ENCODE peak calls at places on chromosomes 11 and 22, in four cellular contexts. One of them, this sample, is unnamed.

GRCh38 chr22:23106906-23107367 is 34.9 kb downstream of the RSPH14 start:
- DNase-seq in MM.1S: no peak
- DNase-seq in uterus: no peak
- DNase-seq in adrenal gland: no peak
- DNase-seq in this sample: no peak

GRCh38 chr22:30626413-30626812 is 9.2 kb upstream of the SLC35E4 start:
- DNase-seq in MM.1S: no peak
- DNase-seq in uterus: no peak
- DNase-seq in adrenal gland: no peak
- DNase-seq in this sample: no peak

GRCh38 chr11:93054881-93055280 is 85.4 kb downstream of the MTNR1B start:
- DNase-seq in MM.1S: no peak
- DNase-seq in uterus: no peak
- DNase-seq in adrenal gland: peak
- DNase-seq in this sample: no peak

GRCh38 chr22:23068096-23068831 is 2.1 kb upstream of the GNAZ start:
- DNase-seq in MM.1S: no peak
- DNase-seq in uterus: peak
- DNase-seq in adrenal gland: peak
- DNase-seq in this sample: no peak

GRCh38 chr11:94768602-94769511 is 701 bp downstream of the AMOTL1 start:
- DNase-seq in MM.1S: peak
- DNase-seq in uterus: peak
- DNase-seq in adrenal gland: peak
- DNase-seq in this sample: peak

GRCh38 chr11:32659672-32660071 is 76.0 kb downstream of the EIF3M start:
- DNase-seq in MM.1S: no peak
- DNase-seq in uterus: no peak
- DNase-seq in adrenal gland: no peak
- DNase-seq in this sample: no peak

GRCh38 chr22:49961601-49962011 is 1.0 kb downstream of the PIM3 start:
- DNase-seq in MM.1S: no peak
- DNase-seq in uterus: no peak
- DNase-seq in adrenal gland: no peak
- DNase-seq in this sample: no peak

GRCh38 chr22:32810241-32811133 is 9.0 kb downstream of the TIMP3 start:
- DNase-seq in MM.1S: no peak
- DNase-seq in uterus: no peak
- DNase-seq in adrenal gland: no peak
- DNase-seq in this sample: no peak

GRCh38 chr11:16604784-16605439 is 133.5 kb upstream of the C11orf58 start:
- DNase-seq in MM.1S: peak
- DNase-seq in uterus: no peak
- DNase-seq in adrenal gland: peak
- DNase-seq in this sample: peak

GRCh38 chr11:57424802-57425564 is 1.9 kb downstream of the SLC43A3 start:
- DNase-seq in MM.1S: peak
- DNase-seq in uterus: peak
- DNase-seq in adrenal gland: peak
- DNase-seq in this sample: peak

GRCh38 chr22:19904881-19905618 is 36.5 kb upstream of the COMT start:
- DNase-seq in MM.1S: no peak
- DNase-seq in uterus: no peak
- DNase-seq in adrenal gland: no peak
- DNase-seq in this sample: no peak

GRCh38 chr22:41052661-41053490 is 39.5 kb upstream of the EP300 start:
- DNase-seq in MM.1S: no peak
- DNase-seq in uterus: no peak
- DNase-seq in adrenal gland: no peak
- DNase-seq in this sample: no peak

GRCh38 chr11:61071208-61071681 is 31.0 kb upstream of the CD5 start:
- DNase-seq in MM.1S: no peak
- DNase-seq in uterus: no peak
- DNase-seq in adrenal gland: no peak
- DNase-seq in this sample: no peak

GRCh38 chr22:50314455-50315288 is 7.2 kb upstream of the PLXNB2 start:
- DNase-seq in MM.1S: peak
- DNase-seq in uterus: no peak
- DNase-seq in adrenal gland: peak
- DNase-seq in this sample: no peak

GRCh38 chr11:96238563-96239166 is 104.3 kb downstream of the MAML2 start:
- DNase-seq in MM.1S: no peak
- DNase-seq in uterus: no peak
- DNase-seq in adrenal gland: no peak
- DNase-seq in this sample: no peak

GRCh38 chr11:96234866-96235441 is 108.0 kb downstream of the MAML2 start:
- DNase-seq in MM.1S: no peak
- DNase-seq in uterus: no peak
- DNase-seq in adrenal gland: no peak
- DNase-seq in this sample: no peak

GRCh38 chr11:96235725-96236124 is 107.3 kb downstream of the MAML2 start:
- DNase-seq in MM.1S: no peak
- DNase-seq in uterus: no peak
- DNase-seq in adrenal gland: no peak
- DNase-seq in this sample: no peak

GRCh38 chr11:96241351-96241841 is 101.6 kb downstream of the MAML2 start:
- DNase-seq in MM.1S: no peak
- DNase-seq in uterus: no peak
- DNase-seq in adrenal gland: no peak
- DNase-seq in this sample: no peak

GRCh38 chr11:96237759-96238158 is 105.2 kb downstream of the MAML2 start:
- DNase-seq in MM.1S: no peak
- DNase-seq in uterus: no peak
- DNase-seq in adrenal gland: no peak
- DNase-seq in this sample: no peak
- TF ChIP-seq CTCF in MM.1S: no peak
- TF ChIP-seq CTCF in uterus: no peak
- TF ChIP-seq CTCF in adrenal gland: no peak
- TF ChIP-seq CTCF in this sample: no peak

GRCh38 chr11:97611345-97611744 is 1221.5 kb downstream of the JRKL start:
- DNase-seq in MM.1S: no peak
- DNase-seq in uterus: no peak
- DNase-seq in adrenal gland: no peak
- DNase-seq in this sample: no peak

GRCh38 chr11:97607301-97608000 is 1217.6 kb downstream of the JRKL start:
- DNase-seq in MM.1S: no peak
- DNase-seq in uterus: no peak
- DNase-seq in adrenal gland: no peak
- DNase-seq in this sample: no peak

GRCh38 chr11:97614571-97614970 is 1224.8 kb downstream of the JRKL start:
- DNase-seq in MM.1S: no peak
- DNase-seq in uterus: no peak
- DNase-seq in adrenal gland: no peak
- DNase-seq in this sample: no peak

GRCh38 chr11:97610854-97611253 is 1221.0 kb downstream of the JRKL start:
- DNase-seq in MM.1S: no peak
- DNase-seq in uterus: no peak
- DNase-seq in adrenal gland: no peak
- DNase-seq in this sample: no peak

GRCh38 chr11:97610000-97610399 is 1220.2 kb downstream of the JRKL start:
- DNase-seq in MM.1S: no peak
- DNase-seq in uterus: no peak
- DNase-seq in adrenal gland: no peak
- DNase-seq in this sample: no peak
- TF ChIP-seq CTCF in MM.1S: no peak
- TF ChIP-seq CTCF in uterus: no peak
- TF ChIP-seq CTCF in adrenal gland: no peak
- TF ChIP-seq CTCF in this sample: no peak

GRCh38 chr22:36177160-36177559 is 16.6 kb upstream of the APOL3 start:
- DNase-seq in MM.1S: no peak
- DNase-seq in uterus: no peak
- DNase-seq in adrenal gland: no peak
- DNase-seq in this sample: no peak
- TF ChIP-seq CTCF in MM.1S: no peak
- TF ChIP-seq CTCF in uterus: no peak
- TF ChIP-seq CTCF in adrenal gland: no peak
- TF ChIP-seq CTCF in this sample: no peak

GRCh38 chr11:68632802-68633201 is 51.5 kb upstream of the GAL start:
- DNase-seq in MM.1S: peak
- DNase-seq in uterus: no peak
- DNase-seq in adrenal gland: no peak
- DNase-seq in this sample: peak
- TF ChIP-seq CTCF in MM.1S: peak
- TF ChIP-seq CTCF in uterus: no peak
- TF ChIP-seq CTCF in adrenal gland: peak
- TF ChIP-seq CTCF in this sample: no peak

DNA sequence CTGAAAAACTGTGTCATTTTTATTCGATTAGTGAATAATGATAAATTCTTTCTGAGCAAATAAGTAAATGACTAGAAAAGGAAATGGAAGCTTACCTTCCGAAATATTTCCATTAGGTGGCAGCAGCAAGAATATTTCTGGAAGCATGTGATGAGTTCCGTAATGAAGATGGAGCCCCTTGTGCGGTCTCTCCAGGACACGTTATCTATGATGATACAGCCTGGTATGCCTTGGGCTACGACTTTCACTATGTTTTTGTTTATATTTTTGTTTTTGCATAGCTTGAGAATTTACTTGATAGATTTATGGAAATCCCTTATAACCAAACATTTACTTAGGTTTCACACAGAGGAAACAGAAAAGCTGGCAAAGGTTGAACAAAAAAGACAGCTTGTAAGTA is 25.7 kb downstream of the CASP5 start:
- DNase-seq in MM.1S: no peak
- DNase-seq in uterus: no peak
- DNase-seq in adrenal gland: no peak
- DNase-seq in this sample: no peak
- TF ChIP-seq CTCF in MM.1S: no peak
- TF ChIP-seq CTCF in uterus: no peak
- TF ChIP-seq CTCF in adrenal gland: no peak
- TF ChIP-seq CTCF in this sample: no peak

GRCh38 chr11:117479372-117479771 is 151.7 kb downstream of the CEP164 start:
- DNase-seq in MM.1S: no peak
- DNase-seq in uterus: no peak
- DNase-seq in adrenal gland: no peak
- DNase-seq in this sample: peak
- TF ChIP-seq CTCF in MM.1S: peak
- TF ChIP-seq CTCF in uterus: no peak
- TF ChIP-seq CTCF in adrenal gland: no peak
- TF ChIP-seq CTCF in this sample: peak

GRCh38 chr11:6303657-6304056 is 16.6 kb downstream of the CAVIN3 start:
- DNase-seq in MM.1S: no peak
- DNase-seq in uterus: no peak
- DNase-seq in adrenal gland: no peak
- DNase-seq in this sample: no peak

GRCh38 chr11:6301096-6301495 is 19.2 kb downstream of the CAVIN3 start:
- DNase-seq in MM.1S: no peak
- DNase-seq in uterus: no peak
- DNase-seq in adrenal gland: no peak
- DNase-seq in this sample: no peak

GRCh38 chr11:6300325-6300724 is 20.0 kb downstream of the CAVIN3 start:
- DNase-seq in MM.1S: no peak
- DNase-seq in uterus: no peak
- DNase-seq in adrenal gland: no peak
- DNase-seq in this sample: no peak

GRCh38 chr11:6298605-6299004 is 21.7 kb downstream of the CAVIN3 start:
- DNase-seq in MM.1S: peak
- DNase-seq in uterus: no peak
- DNase-seq in adrenal gland: peak
- DNase-seq in this sample: peak

GRCh38 chr11:6297831-6298230 is 22.5 kb downstream of the CAVIN3 start:
- DNase-seq in MM.1S: no peak
- DNase-seq in uterus: no peak
- DNase-seq in adrenal gland: no peak
- DNase-seq in this sample: no peak
- TF ChIP-seq CTCF in MM.1S: no peak
- TF ChIP-seq CTCF in uterus: no peak
- TF ChIP-seq CTCF in adrenal gland: peak
- TF ChIP-seq CTCF in this sample: peak

GRCh38 chr11:75097173-75097557 is 489 bp upstream of the OR2AT4 start:
- DNase-seq in MM.1S: no peak
- DNase-seq in uterus: no peak
- DNase-seq in adrenal gland: no peak
- DNase-seq in this sample: no peak
- TF ChIP-seq CTCF in MM.1S: no peak
- TF ChIP-seq CTCF in uterus: no peak
- TF ChIP-seq CTCF in adrenal gland: no peak
- TF ChIP-seq CTCF in this sample: no peak

This sample was measured in body of pancreas.